ENCODE peak calls at places on chromosomes 6 and 20, in eight cellular contexts. Z is A673, W is Panc1, I is left ventricle myocardium inferior, H is body of pancreas, P is HepG2, Q is OCI-LY7, T is upper lobe of right lung. K is an unnamed sample.

GRCh38 chr6:161557333-161558107 is 283.7 kb upstream of the AGPAT4 start:
- DNase-seq in Z (no peak), W (no peak), I (no peak), H (no peak), P (no peak), Q (peak), T (no peak), K (no peak)

GRCh38 chr6:36958775-36959554 is 4.4 kb downstream of the PI16 start:
- DNase-seq in Z (no peak), W (no peak), I (no peak), H (no peak), P (no peak), Q (no peak), T (peak), K (no peak)

GRCh38 chr6:130863415-130864230 is 36.4 kb downstream of the SMLR1 start:
- DNase-seq in Z (no peak), W (no peak), I (no peak), H (no peak), P (peak), Q (no peak), T (no peak), K (no peak)

GRCh38 chr6:36339156-36339555 is 2.5 kb upstream of the BNIP5 start:
- DNase-seq in Z (no peak), W (no peak), I (no peak), H (no peak), P (no peak), Q (no peak), T (no peak), K (no peak)

GRCh38 chr6:90103056-90103793 is 193.4 kb downstream of the BACH2 start:
- DNase-seq in Z (no peak), W (no peak), I (no peak), H (no peak), P (peak), Q (no peak), T (no peak), K (peak)

GRCh38 chr20:62634330-62634967 is 7.9 kb upstream of the SLCO4A1 start:
- DNase-seq in Z (no peak), W (no peak), I (no peak), H (no peak), P (no peak), Q (no peak), T (no peak), K (no peak)

GRCh38 chr20:17029698-17030097 is 197.1 kb upstream of the PCSK2 start:
- DNase-seq in Z (no peak), W (no peak), I (no peak), H (no peak), P (no peak), Q (no peak), T (no peak), K (no peak)

GRCh38 chr20:32858189-32858588 is 534 bp upstream of the EFCAB8 start:
- DNase-seq in Z (no peak), W (no peak), I (no peak), H (no peak), P (no peak), Q (no peak), T (no peak), K (no peak)

GRCh38 chr6:139882977-139883728 is 508.7 kb upstream of the CITED2 start:
- DNase-seq in Z (peak), W (no peak), I (no peak), H (no peak), P (peak), Q (no peak), T (no peak), K (peak)

GRCh38 chr6:11413728-11414127 is 123.8 kb upstream of the TMEM170B start:
- DNase-seq in Z (no peak), W (no peak), I (no peak), H (no peak), P (no peak), Q (no peak), T (no peak), K (no peak)

GRCh38 chr6:157813757-157814455 is 9.1 kb upstream of the SNX9 start:
- DNase-seq in Z (no peak), W (no peak), I (no peak), H (no peak), P (no peak), Q (no peak), T (no peak), K (no peak)

GRCh38 chr6:131825946-131826345 is 18.1 kb downstream of the ENPP1 start:
- DNase-seq in Z (no peak), W (no peak), I (no peak), H (no peak), P (peak), Q (no peak), T (no peak), K (no peak)

GRCh38 chr6:19668710-19669109 is 168.5 kb upstream of the ID4 start:
- DNase-seq in Z (no peak), W (no peak), I (no peak), H (no peak), P (no peak), Q (no peak), T (no peak), K (no peak)

GRCh38 chr6:150898390-150899170 is 33.1 kb downstream of the MTHFD1L start:
- DNase-seq in Z (no peak), W (no peak), I (no peak), H (no peak), P (no peak), Q (no peak), T (no peak), K (peak)
- H3K27ac ChIP-seq in Z (peak), W (no peak), I (no peak), H (no peak), P (no peak), Q (no peak), T (no peak), K (peak)

GRCh38 chr6:45047573-45047972 is 280.6 kb upstream of the RUNX2 start:
- DNase-seq in Z (no peak), W (no peak), I (no peak), H (no peak), P (no peak), Q (no peak), T (no peak), K (no peak)

GRCh38 chr6:45045253-45045601 is 282.9 kb upstream of the RUNX2 start:
- DNase-seq in Z (no peak), W (no peak), I (no peak), H (no peak), P (no peak), Q (no peak), T (no peak), K (no peak)

GRCh38 chr6:45044510-45045252 is 283.4 kb upstream of the RUNX2 start:
- DNase-seq in Z (no peak), W (no peak), I (no peak), H (no peak), P (no peak), Q (no peak), T (no peak), K (no peak)

GRCh38 chr6:45052325-45052724 is 275.8 kb upstream of the RUNX2 start:
- DNase-seq in Z (no peak), W (no peak), I (no peak), H (no peak), P (no peak), Q (no peak), T (no peak), K (no peak)

GRCh38 chr6:45049188-45049843 is 278.8 kb upstream of the RUNX2 start:
- DNase-seq in Z (peak), W (no peak), I (no peak), H (no peak), P (peak), Q (no peak), T (no peak), K (no peak)
- H3K27ac ChIP-seq in Z (no peak), W (no peak), I (no peak), H (no peak), P (no peak), Q (no peak), T (no peak), K (no peak)

GRCh38 chr6:2973656-2974055 is 2.3 kb upstream of the SERPINB6 start:
- DNase-seq in Z (no peak), W (no peak), I (no peak), H (no peak), P (no peak), Q (no peak), T (no peak), K (no peak)

GRCh38 chr6:2970753-2971419 is 481 bp downstream of the SERPINB6 start:
- DNase-seq in Z (peak), W (no peak), I (peak), H (peak), P (no peak), Q (no peak), T (peak), K (peak)

GRCh38 chr6:2969549-2969948 is 1.8 kb downstream of the SERPINB6 start:
- DNase-seq in Z (no peak), W (no peak), I (no peak), H (no peak), P (no peak), Q (no peak), T (no peak), K (no peak)

GRCh38 chr6:2970034-2970685 is 1.2 kb downstream of the SERPINB6 start:
- DNase-seq in Z (no peak), W (no peak), I (no peak), H (no peak), P (no peak), Q (no peak), T (no peak), K (no peak)

DNA sequence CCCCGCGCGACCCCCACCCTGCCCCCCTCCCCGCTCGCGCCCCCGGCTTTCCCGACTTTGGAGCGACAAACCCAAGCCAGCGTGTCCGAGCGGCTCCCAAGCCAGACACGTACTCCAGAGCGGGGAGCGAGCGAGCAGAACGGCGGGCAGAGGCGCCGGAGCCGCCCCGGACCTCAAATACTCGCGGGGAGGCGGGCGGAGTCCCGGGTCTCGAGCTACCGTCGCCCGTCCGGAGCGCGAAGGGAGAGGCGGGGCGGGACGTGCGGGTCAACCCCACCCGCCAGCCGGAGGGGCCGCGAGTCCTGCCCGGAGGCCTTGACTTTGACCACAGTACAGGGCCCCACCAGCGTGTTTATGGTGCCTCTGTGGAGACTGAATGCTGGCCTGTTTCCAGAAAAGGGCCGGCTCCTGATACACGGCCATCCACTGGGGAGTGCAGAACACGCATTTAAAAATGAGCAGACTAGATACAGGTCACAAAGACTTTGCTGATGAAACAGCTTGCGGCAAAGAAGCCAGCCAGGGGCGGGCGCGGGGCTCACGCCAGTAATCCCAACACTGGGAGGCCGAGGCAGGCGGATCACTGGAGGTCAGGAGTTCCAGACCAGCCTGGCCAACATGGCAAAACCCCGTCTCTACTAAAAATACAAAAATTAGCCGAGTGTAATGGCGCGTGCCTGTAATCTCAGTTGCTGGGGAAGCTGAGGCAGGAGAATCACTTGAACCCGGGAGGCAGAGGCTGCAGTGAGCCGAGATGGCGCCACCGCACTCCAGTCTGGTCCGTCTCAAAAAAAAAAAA is at the start of gene SERPINB6:
- DNase-seq in Z (peak), W (no peak), I (peak), H (peak), P (peak), Q (no peak), T (peak), K (peak)
- H3K27ac ChIP-seq in Z (peak), W (peak), I (peak), H (peak), P (peak), Q (no peak), T (peak), K (peak)

DNA sequence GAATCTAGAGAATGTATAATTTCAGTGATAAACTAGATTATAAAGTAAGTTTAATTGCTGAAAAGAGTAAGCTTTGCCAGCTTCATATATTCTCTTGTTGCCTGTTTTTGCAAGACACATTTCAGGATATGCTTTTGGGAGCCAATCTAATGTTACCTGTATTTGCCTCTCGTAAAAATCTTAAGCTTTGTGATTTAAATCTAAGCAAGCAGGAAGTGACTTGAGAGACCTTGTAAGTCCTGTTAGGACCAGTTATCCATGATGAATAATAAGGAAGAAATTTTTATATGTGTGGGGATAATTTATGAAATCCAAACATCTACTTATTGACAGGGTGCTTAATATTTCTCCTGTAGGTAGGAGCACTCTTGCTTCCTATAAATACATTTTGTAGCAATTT is 232.5 kb downstream of the ZFAND3 start:
- DNase-seq in Z (no peak), W (no peak), I (no peak), H (no peak), P (no peak), Q (no peak), T (no peak), K (no peak)
- H3K27ac ChIP-seq in Z (no peak), W (no peak), I (no peak), H (no peak), P (no peak), Q (no peak), T (no peak), K (no peak)

DNA sequence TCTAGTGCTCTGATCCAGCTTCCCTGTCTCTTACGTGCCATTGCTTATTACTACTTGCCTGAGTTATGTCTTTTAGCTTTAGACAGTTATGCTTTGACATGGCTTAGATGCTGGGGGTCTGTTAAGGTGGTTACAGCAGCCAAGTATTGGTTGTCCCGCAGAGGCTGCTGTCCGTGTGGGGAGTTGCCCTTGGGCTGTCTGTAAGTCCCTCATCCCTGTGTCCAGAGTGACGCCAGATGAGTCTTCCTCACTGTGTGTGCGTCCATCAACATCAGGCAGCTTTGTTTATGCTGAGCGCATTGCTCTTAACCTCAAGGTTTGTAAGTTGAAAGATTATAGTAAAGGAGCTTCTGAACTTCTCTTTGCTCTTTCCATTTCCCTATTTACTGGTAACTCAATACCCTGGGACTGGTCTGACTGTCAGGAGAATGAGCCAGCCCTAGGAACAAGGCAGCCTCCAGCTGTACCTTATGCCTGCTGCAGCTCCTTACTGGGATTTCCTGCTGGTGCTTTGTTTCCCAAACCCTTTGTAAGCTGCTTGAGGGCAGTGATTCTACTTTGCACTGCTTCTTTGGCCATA is 7.2 kb downstream of the FAM120B start:
- DNase-seq in Z (no peak), W (no peak), I (no peak), H (no peak), P (no peak), Q (no peak), T (no peak), K (no peak)
- H3K27ac ChIP-seq in Z (no peak), W (no peak), I (no peak), H (no peak), P (no peak), Q (no peak), T (no peak), K (no peak)

GRCh38 chr6:113299526-113299925 is 557.6 kb upstream of the MARCKS start:
- DNase-seq in Z (peak), W (no peak), I (no peak), H (no peak), P (no peak), Q (no peak), T (no peak), K (no peak)
- H3K27ac ChIP-seq in Z (no peak), W (no peak), I (no peak), H (no peak), P (no peak), Q (no peak), T (no peak), K (no peak)

DNA sequence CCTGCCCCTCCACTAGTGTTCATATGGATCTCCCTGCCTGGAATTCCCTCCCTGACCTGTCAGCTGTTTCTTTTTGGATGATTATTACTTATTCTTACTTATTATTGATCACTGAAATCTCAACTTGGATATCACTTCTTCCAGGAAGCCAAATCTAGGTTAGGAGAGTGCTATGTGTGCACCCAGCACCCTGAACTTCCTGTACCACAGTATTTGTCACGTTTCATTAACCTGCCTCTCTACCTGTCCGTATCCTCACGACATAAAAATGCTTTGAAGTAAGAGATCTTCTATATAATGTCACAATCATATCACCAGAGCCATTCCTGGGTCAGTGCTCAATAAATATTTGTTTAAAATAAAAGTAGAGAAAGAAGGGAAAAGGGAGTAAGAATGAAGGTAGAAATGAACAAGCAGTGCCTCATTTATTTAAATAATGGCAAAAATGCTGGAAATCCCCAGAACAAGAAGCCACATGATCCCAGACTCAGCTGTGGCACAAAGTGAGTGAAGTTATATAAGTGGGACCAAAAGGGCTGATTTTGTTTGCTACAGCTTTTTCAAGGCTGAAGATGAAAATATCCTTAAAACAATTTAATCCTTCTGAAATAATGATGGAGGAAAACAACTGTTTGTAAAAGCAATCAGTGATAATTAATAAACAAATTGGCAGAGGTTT is 88.0 kb upstream of the MANEA start:
- DNase-seq in Z (no peak), W (no peak), I (no peak), H (no peak), P (no peak), Q (no peak), T (no peak), K (no peak)
- H3K27ac ChIP-seq in Z (no peak), W (no peak), I (no peak), H (no peak), P (no peak), Q (no peak), T (no peak), K (no peak)

GRCh38 chr20:37693629-37694626 is at the start of gene CTNNBL1:
- DNase-seq in Z (peak), W (peak), I (peak), H (peak), P (peak), Q (peak), T (peak), K (peak)
- H3K27ac ChIP-seq in Z (peak), W (peak), I (peak), H (peak), P (peak), Q (no peak), T (peak), K (no peak)